ENCODE peak calls at places on chromosomes 6 and 20, in seven cellular contexts. G, J, F, D, Z, L and M are unnamed samples.

GRCh38 chr6:157714153-157714490 is 108.9 kb upstream of the SNX9 start:
- DNase-seq in G (no peak), J (no peak), F (no peak), D (no peak), Z (no peak), L (no peak), M (no peak)

GRCh38 chr20:50259705-50260479 is 69.3 kb downstream of the CEBPB start:
- DNase-seq in G (peak; percentile 88), J (peak; percentile 64), F (no peak), D (no peak), Z (no peak), L (no peak), M (no peak)

GRCh38 chr6:118968416-118968815 is 33.5 kb upstream of the MCM9 start:
- DNase-seq in G (no peak), J (peak; percentile 49), F (peak; percentile 22), D (peak; percentile 26), Z (peak; percentile 12), L (peak; percentile 60), M (no peak)

GRCh38 chr6:163738725-163739124 is 324.2 kb downstream of the QKI start:
- DNase-seq in G (no peak), J (no peak), F (no peak), D (no peak), Z (no peak), L (no peak), M (no peak)

GRCh38 chr6:21611485-21611884 is 17.9 kb downstream of the SOX4 start:
- DNase-seq in G (no peak), J (no peak), F (no peak), D (no peak), Z (no peak), L (no peak), M (no peak)

GRCh38 chr6:107230024-107230423 is 114.7 kb upstream of the BEND3 start:
- DNase-seq in G (no peak), J (no peak), F (no peak), D (no peak), Z (no peak), L (no peak), M (no peak)

GRCh38 chr20:39941235-39941634 is 747.8 kb downstream of the MAFB start:
- DNase-seq in G (no peak), J (no peak), F (no peak), D (no peak), Z (no peak), L (no peak), M (no peak)

GRCh38 chr6:1070085-1070521 is 241.8 kb upstream of the FOXQ1 start:
- DNase-seq in G (no peak), J (peak; percentile 36), F (no peak), D (no peak), Z (no peak), L (no peak), M (peak; percentile 87)

GRCh38 chr20:60512436-60512835 is 554.2 kb downstream of the CDH26 start:
- DNase-seq in G (no peak), J (no peak), F (no peak), D (peak; percentile 25), Z (no peak), L (no peak), M (no peak)

GRCh38 chr6:148932731-148933130 is 185.9 kb downstream of the UST start:
- DNase-seq in G (no peak), J (no peak), F (no peak), D (no peak), Z (no peak), L (no peak), M (no peak)

GRCh38 chr6:128018821-128019220 is 118.0 kb upstream of the THEMIS start:
- DNase-seq in G (no peak), J (no peak), F (no peak), D (no peak), Z (no peak), L (no peak), M (no peak)

GRCh38 chr6:161489626-161490306 is 215.9 kb upstream of the AGPAT4 start:
- DNase-seq in G (no peak), J (no peak), F (no peak), D (no peak), Z (no peak), L (no peak), M (no peak)

GRCh38 chr20:17835240-17835940 is 133.2 kb downstream of the SNX5 start:
- DNase-seq in G (no peak), J (no peak), F (peak; percentile 51), D (no peak), Z (peak; percentile 55), L (no peak), M (no peak)

GRCh38 chr6:42165016-42165415 is 8.1 kb upstream of the GUCA1A start:
- DNase-seq in G (no peak), J (no peak), F (no peak), D (no peak), Z (no peak), L (no peak), M (no peak)

GRCh38 chr6:95767897-95768463 is 190.6 kb downstream of the MANEA start:
- DNase-seq in G (no peak), J (no peak), F (no peak), D (no peak), Z (no peak), L (no peak), M (no peak)

GRCh38 chr6:151196571-151196970 is 43.2 kb upstream of the AKAP12 start:
- DNase-seq in G (no peak), J (no peak), F (no peak), D (no peak), Z (no peak), L (no peak), M (peak; percentile 30)

GRCh38 chr6:137494281-137494966 is at the start of gene OLIG3:
- DNase-seq in G (no peak), J (no peak), F (no peak), D (no peak), Z (no peak), L (peak; percentile 89), M (no peak)

GRCh38 chr20:59958626-59959025 is 403 bp downstream of the CDH26 start:
- DNase-seq in G (no peak), J (no peak), F (no peak), D (no peak), Z (no peak), L (peak; percentile 43), M (no peak)

GRCh38 chr20:61364147-61364546 is 112.1 kb downstream of the CDH4 start:
- DNase-seq in G (no peak), J (no peak), F (no peak), D (no peak), Z (no peak), L (no peak), M (no peak)

GRCh38 chr6:31597006-31597405 is 4.2 kb upstream of the NCR3 start:
- DNase-seq in G (no peak), J (peak; percentile 76), F (no peak), D (peak; percentile 61), Z (peak; percentile 38), L (peak; percentile 56), M (no peak)

GRCh38 chr20:19253316-19253715 is 40.9 kb downstream of the SLC24A3 start:
- DNase-seq in G (peak; percentile 58), J (no peak), F (no peak), D (no peak), Z (no peak), L (no peak), M (no peak)

GRCh38 chr6:151437401-151437800 is 14.5 kb downstream of the RMND1 start:
- DNase-seq in G (no peak), J (no peak), F (no peak), D (no peak), Z (no peak), L (no peak), M (no peak)

GRCh38 chr6:41581381-41581991 is 35.3 kb downstream of the FOXP4 start:
- DNase-seq in G (no peak), J (no peak), F (no peak), D (no peak), Z (peak; percentile 33), L (no peak), M (no peak)

GRCh38 chr6:91083226-91083625 is 496.4 kb upstream of the MAP3K7 start:
- DNase-seq in G (no peak), J (no peak), F (no peak), D (no peak), Z (no peak), L (no peak), M (no peak)
- H3K27ac ChIP-seq in G (no peak overlapping the region), J (no peak overlapping the region), F (no peak overlapping the region), D (no peak overlapping the region), Z (no peak overlapping the region), L (no peak overlapping the region), M (no peak overlapping the region)

GRCh38 chr6:112571886-112572285 is 224.8 kb downstream of the RFPL4B start:
- DNase-seq in G (no peak), J (no peak), F (no peak), D (no peak), Z (no peak), L (no peak), M (no peak)
- TF ChIP-seq POLR2AphosphoS5 in G (no peak), J (no peak), F (no peak), D (no peak), Z (no peak), L (no peak), M (no peak)

GRCh38 chr20:25063546-25063945 is 5.6 kb upstream of the ACSS1 start:
- DNase-seq in G (no peak), J (no peak), F (no peak), D (no peak), Z (no peak), L (no peak), M (peak; percentile 17)

GRCh38 chr20:25063981-25064380 is 6.0 kb upstream of the ACSS1 start:
- DNase-seq in G (no peak), J (no peak), F (no peak), D (no peak), Z (no peak), L (no peak), M (peak; percentile 24)

GRCh38 chr20:25061103-25061799 is 3.3 kb upstream of the ACSS1 start:
- DNase-seq in G (no peak), J (no peak), F (no peak), D (peak; percentile 72), Z (no peak), L (no peak), M (peak; percentile 68)

GRCh38 chr20:25062841-25063240 is 4.9 kb upstream of the ACSS1 start:
- DNase-seq in G (no peak), J (no peak), F (no peak), D (no peak), Z (no peak), L (no peak), M (no peak)

DNA sequence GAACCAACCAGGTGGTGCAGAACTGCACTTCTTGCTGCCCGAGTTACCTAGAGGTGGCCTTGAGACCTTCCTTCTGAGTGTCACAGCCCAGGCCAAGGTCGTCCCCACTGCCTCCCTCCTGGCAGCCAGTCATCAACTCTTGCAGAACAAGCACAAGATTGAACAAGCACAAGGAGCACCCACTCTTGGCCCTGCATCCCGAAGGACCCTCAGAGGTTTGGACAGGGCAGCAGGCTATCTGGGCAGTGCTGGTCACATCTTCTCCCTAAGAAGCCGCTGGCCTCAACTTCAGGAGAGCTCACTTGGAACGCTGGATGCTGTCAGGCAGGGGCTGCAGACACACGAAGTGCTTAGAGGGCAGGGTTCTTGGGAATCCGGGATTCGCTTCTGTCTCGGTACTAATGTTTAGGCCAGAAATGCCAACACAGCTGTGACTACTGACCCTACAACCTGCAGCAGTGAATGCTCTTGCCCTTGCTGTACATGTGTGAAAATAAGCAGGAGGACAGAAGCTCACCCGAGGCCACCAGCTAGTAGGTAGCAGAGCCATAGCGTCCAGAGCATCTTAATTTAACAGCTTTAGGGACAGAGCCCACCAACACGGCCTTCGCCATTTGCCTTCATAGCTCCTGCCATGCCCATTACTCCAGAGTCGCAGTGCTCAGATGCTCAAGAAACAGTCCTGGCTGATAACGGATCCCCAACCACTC is 4.0 kb upstream of the ACSS1 start:
- DNase-seq in G (no peak), J (no peak), F (no peak), D (no peak), Z (no peak), L (no peak), M (peak; percentile 21)
- H3K27me3 ChIP-seq in G (peaks cover 7% of the 10 kb centered on the region), J (no peaks in the 10 kb centered on the region), F (no peaks in the 10 kb centered on the region), D (no peaks in the 10 kb centered on the region), Z (peaks cover 52% of the 10 kb centered on the region), L (peaks cover 53% of the 10 kb centered on the region), M (no peaks in the 10 kb centered on the region)

GRCh38 chr6:72865467-72865866 is 243.6 kb downstream of the KCNQ5 start:
- DNase-seq in G (no peak), J (no peak), F (no peak), D (no peak), Z (no peak), L (no peak), M (no peak)
- H3K27ac ChIP-seq in G (no peak overlapping the region), J (no peak overlapping the region), F (no peak overlapping the region), D (no peak overlapping the region), Z (no peak overlapping the region), L (no peak overlapping the region), M (no peak overlapping the region)